ENCODE peak calls at places on chromosomes 16 and 17, in four cellular contexts. F is cardiac muscle cell, Q is psoas muscle, B is neural progenitor cell. M is an unnamed sample.

GRCh38 chr16:23288726-23289512 is 13.2 kb upstream of the SCNN1B start:
- DNase-seq in B (no peak), Q (no peak), F (no peak), M (peak; percentile 40)

GRCh38 chr17:81490599-81490992 is 22.0 kb downstream of the ACTG1 start:
- DNase-seq in Q (no peak), B (no peak), F (no peak), M (no peak)

GRCh38 chr17:64723781-64724180 is 61.7 kb upstream of the SMURF2 start:
- DNase-seq in Q (no peak), F (no peak), B (no peak), M (no peak)

GRCh38 chr16:81405702-81406113 is 38.9 kb upstream of the CMIP start:
- DNase-seq in Q (no peak), F (no peak), B (no peak), M (no peak)

GRCh38 chr17:54256530-54256929 is 433.8 kb downstream of the KIF2B start:
- DNase-seq in F (no peak), B (peak; percentile 20), Q (no peak), M (no peak)

GRCh38 chr16:17211797-17212196 is 259.0 kb downstream of the XYLT1 start:
- DNase-seq in F (peak; percentile 38), B (peak; percentile 81), Q (no peak), M (no peak)

GRCh38 chr16:80344570-80344969 is 196.2 kb upstream of the DYNLRB2 start:
- DNase-seq in Q (no peak), F (no peak), B (no peak), M (no peak)

GRCh38 chr16:4323845-4324478 is 8.1 kb downstream of the GLIS2 start:
- DNase-seq in Q (peak; percentile 63), B (peak; percentile 74), F (peak; percentile 79), M (no peak)

GRCh38 chr17:79933863-79934652 is 94.8 kb upstream of the CBX4 start:
- DNase-seq in Q (peak; percentile 56), B (no peak), F (no peak), M (no peak)

GRCh38 chr17:83125515-83126274 is 46.3 kb downstream of the METRNL start:
- DNase-seq in F (no peak), Q (no peak), B (no peak), M (no peak)

GRCh38 chr16:65037558-65037957 is 84.3 kb downstream of the CDH11 start:
- DNase-seq in Q (no peak), F (no peak), B (peak; percentile 43), M (no peak)

GRCh38 chr16:50830698-50831097 is 88.8 kb downstream of the CYLD start:
- DNase-seq in F (no peak), B (no peak), Q (no peak), M (no peak)

GRCh38 chr17:60248618-60249516 is 99.1 kb downstream of the CA4 start:
- DNase-seq in B (no peak), F (no peak), Q (no peak), M (no peak)

GRCh38 chr16:9595393-9595792 is 503.9 kb downstream of the HAPSTR1 start:
- DNase-seq in F (no peak), B (no peak), Q (no peak), M (no peak)

GRCh38 chr17:9371019-9371418 is 204.6 kb downstream of the STX8 start:
- DNase-seq in F (no peak), B (no peak), Q (no peak), M (no peak)

GRCh38 chr17:46167826-46168569 is 25.2 kb downstream of the KANSL1 start:
- DNase-seq in B (no peak), F (no peak), Q (no peak), M (no peak)

GRCh38 chr16:2482181-2483107 is 7.5 kb downstream of the TBC1D24 start:
- DNase-seq in Q (peak; percentile 78), B (no peak), F (no peak), M (no peak)

GRCh38 chr16:55297910-55298175 is 26.2 kb upstream of the IRX6 start:
- DNase-seq in B (no peak), F (no peak), Q (no peak), M (no peak)

GRCh38 chr17:31824771-31825360 is 34.2 kb downstream of the COPRS start:
- DNase-seq in F (no peak), Q (no peak), B (no peak), M (no peak)

GRCh38 chr16:86854895-86855294 is 276.5 kb downstream of the FOXL1 start:
- DNase-seq in F (no peak), Q (no peak), B (no peak), M (no peak)

GRCh38 chr17:58533616-58534188 is 19.3 kb upstream of the MTMR4 start:
- DNase-seq in Q (no peak), F (no peak), B (no peak), M (no peak)

GRCh38 chr17:43324205-43324893 is 74.4 kb upstream of the ARL4D start:
- DNase-seq in Q (no peak), B (peak; percentile 52), F (no peak), M (peak; percentile 35)

GRCh38 chr16:79372504-79373184 is 227.9 kb downstream of the MAF start:
- DNase-seq in F (no peak), Q (peak; percentile 23), B (no peak), M (no peak)

GRCh38 chr17:62653831-62654829 is 26.7 kb downstream of the MRC2 start:
- DNase-seq in Q (peak; percentile 81), F (peak; percentile 49), B (peak; percentile 75), M (no peak)

GRCh38 chr16:46857261-46857962 is 26.4 kb upstream of the C16orf87 start:
- DNase-seq in F (peak; percentile 63), B (peak; percentile 8), Q (no peak), M (no peak)

GRCh38 chr17:41648411-41649195 is 24.2 kb upstream of the KRT17 start:
- DNase-seq in B (peak; percentile 92), F (peak; percentile 89), Q (peak; percentile 86), M (peak; percentile 45)

GRCh38 chr17:41647038-41647813 is 22.9 kb upstream of the KRT17 start:
- DNase-seq in B (no peak), Q (no peak), F (no peak), M (no peak)

GRCh38 chr17:41645371-41646063 is 21.1 kb upstream of the KRT17 start:
- DNase-seq in B (no peak), F (no peak), Q (no peak), M (no peak)

GRCh38 chr17:41649923-41650519 is 25.6 kb upstream of the KRT17 start:
- DNase-seq in F (no peak), Q (no peak), B (no peak), M (no peak)

GRCh38 chr17:41647940-41648410 is 23.6 kb upstream of the KRT17 start:
- DNase-seq in B (peak; percentile 94), Q (peak; percentile 88), F (peak; percentile 90), M (peak; percentile 18)
- H3K4me3 ChIP-seq in B (peak overlapping the region; percentile 45), Q (peak overlapping the region; percentile 61), F (no peak overlapping the region), M (no peak overlapping the region)

GRCh38 chr17:71679832-71680231 is 441.0 kb upstream of the SOX9 start:
- DNase-seq in F (no peak), B (no peak), Q (no peak), M (no peak)
- H3K4me3 ChIP-seq in F (no peak overlapping the region), B (no peak overlapping the region), Q (no peak overlapping the region), M (no peak overlapping the region)

DNA sequence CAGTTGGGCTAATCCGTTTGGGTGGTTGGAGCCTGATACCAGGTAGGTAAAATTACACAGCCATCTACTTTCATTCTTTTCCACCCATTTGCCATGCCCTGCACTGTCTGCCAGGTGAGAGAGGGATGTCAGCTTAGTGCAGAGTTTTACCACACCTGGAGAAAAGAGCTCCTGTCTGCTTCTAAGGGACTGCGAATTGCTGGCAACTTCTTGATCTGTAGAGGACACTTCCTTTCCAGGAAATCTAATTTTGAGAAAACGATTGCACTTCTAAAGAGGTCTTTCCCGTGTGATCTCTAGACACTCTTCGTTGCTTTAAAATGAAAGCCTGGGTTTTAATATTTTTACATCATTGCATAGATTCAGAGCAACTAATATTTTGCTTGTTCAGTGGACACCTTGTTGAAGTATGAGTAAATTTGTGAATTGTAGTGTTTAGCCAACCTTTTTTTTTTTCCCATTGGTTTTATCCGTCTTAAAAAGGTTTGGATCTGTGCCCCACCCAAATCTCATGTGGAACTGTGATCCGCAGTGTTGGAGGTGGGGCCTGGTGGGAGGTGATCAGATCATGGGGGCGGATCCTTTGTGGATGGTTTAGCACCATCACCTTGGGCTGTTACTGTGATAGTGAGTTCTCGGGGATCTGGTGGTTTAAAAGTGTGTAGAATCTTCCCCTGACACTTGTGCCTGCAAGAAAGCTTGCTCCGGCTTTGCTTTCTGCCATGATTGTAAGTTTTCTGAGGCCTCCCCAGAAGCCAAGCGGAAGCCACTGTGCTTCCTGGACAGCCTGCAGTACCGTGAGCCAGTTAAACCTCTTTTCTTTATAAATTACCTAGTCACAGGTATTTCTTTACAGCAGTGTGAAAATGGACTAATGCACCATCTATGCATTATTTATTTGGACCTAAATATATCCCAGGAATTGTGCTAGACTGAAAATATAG is 104.6 kb downstream of the PRKCA start:
- DNase-seq in F (no peak), B (no peak), Q (no peak), M (no peak)
- H3K4me3 ChIP-seq in F (no peak overlapping the region), B (no peak overlapping the region), Q (no peak overlapping the region), M (no peak overlapping the region)

GRCh38 chr17:76995352-76996105 is 127.3 kb downstream of the MGAT5B start:
- DNase-seq in F (no peak), Q (no peak), B (peak; percentile 50), M (no peak)
- H3K4me3 ChIP-seq in F (no peak overlapping the region), Q (no peak overlapping the region), B (no peak overlapping the region), M (no peak overlapping the region)

GRCh38 chr17:41917192-41917591 is 1.6 kb downstream of the ACLY start:
- DNase-seq in B (peak; percentile 29), Q (no peak), F (no peak), M (no peak)
- H3K4me3 ChIP-seq in B (peak overlapping the region; percentile 94), Q (peak overlapping the region; percentile 98), F (no peak overlapping the region), M (peak overlapping the region; percentile 91)

GRCh38 chr16:16047761-16048160 is 98.3 kb downstream of the ABCC1 start:
- DNase-seq in B (no peak), F (no peak), Q (no peak), M (no peak)
- H3K4me3 ChIP-seq in B (no peak overlapping the region), F (no peak overlapping the region), Q (no peak overlapping the region), M (no peak overlapping the region)

DNA sequence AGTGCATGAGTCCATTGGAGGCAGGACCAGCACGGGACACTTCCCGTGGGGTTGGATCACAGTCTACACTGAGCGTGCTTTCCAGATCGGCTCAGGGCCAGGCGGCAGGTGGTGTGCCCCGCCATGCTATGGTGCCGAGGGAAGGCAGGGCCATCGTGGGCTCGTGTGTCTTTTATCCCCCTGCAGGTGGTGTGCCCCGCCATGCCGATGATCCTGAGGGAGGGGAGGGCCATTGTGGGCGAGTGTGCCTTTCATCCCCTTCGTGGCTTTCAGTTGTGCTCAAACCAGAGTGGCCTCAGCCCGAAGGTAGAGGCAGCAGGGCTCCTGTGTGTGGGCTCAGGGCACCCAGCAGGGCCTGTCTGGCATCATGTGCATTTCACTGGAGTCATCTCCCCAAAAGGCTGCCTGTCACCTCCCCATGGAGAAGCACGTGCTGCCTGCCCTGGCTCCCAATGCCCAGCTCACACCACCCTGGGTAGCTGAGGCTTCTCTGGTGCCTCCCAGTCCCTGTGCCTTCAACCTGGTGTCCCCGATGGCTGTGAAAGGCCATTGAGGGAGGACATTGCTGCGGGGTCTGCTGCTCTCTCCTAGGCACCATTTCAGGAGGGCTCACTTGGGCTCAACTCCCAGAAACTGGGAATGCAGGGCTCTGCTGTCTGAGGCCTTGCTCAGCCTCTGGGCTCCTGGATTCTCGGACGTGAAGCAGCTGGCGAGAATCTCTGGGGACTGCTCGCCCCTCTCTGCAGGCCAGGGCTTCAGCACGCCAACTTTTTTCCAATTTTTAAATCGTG is 207.6 kb downstream of the NPIPB11 start:
- DNase-seq in Q (no peak), B (no peak), F (no peak), M (no peak)
- H3K4me3 ChIP-seq in Q (no peak overlapping the region), B (no peak overlapping the region), F (no peak overlapping the region), M (no peak overlapping the region)

GRCh38 chr17:38464251-38464722 is 36.0 kb downstream of the ARHGAP23 start:
- DNase-seq in F (no peak), Q (peak; percentile 72), B (no peak), M (no peak)
- H3K4me3 ChIP-seq in F (no peak overlapping the region), Q (peak overlapping the region; percentile 60), B (no peak overlapping the region), M (no peak overlapping the region)

M was measured in GM12864.